ENCODE peak calls at places on chromosomes 12 and 14, in six cellular contexts. L is H9, S is IMR-90, F is mesenchymal stem cell, Q is trophoblast cell, M is H1. K is an unnamed sample.

GRCh38 chr14:83085141-83085540 is 1551.5 kb upstream of the SEL1L start:
- DNase-seq in Q (no peak), S (peak; percentile 13), L (no peak), M (no peak), F (no peak), K (no peak)

GRCh38 chr12:94641283-94641682 is 9.1 kb downstream of the TMCC3 start:
- DNase-seq in L (no peak), Q (no peak), F (no peak), S (no peak), M (no peak), K (no peak)

GRCh38 chr12:4800555-4800954 is 80.4 kb downstream of the GALNT8 start:
- DNase-seq in S (no peak), M (no peak), Q (no peak), F (no peak), L (no peak), K (no peak)

GRCh38 chr12:106415134-106415533 is 57.6 kb downstream of the POLR3B start:
- DNase-seq in Q (peak; percentile 40), F (peak; percentile 71), S (peak; percentile 91), M (no peak), L (no peak), K (no peak)

GRCh38 chr14:73462815-73463214 is 4.5 kb upstream of the NUMB start:
- DNase-seq in M (peak; percentile 1), S (no peak), F (peak; percentile 33), L (no peak), Q (no peak), K (no peak)

GRCh38 chr12:114670257-114670955 is 13.6 kb downstream of the TBX3 start:
- DNase-seq in M (no peak), L (no peak), S (no peak), F (no peak), Q (no peak), K (peak; percentile 3)

GRCh38 chr12:48004039-48004940 is at the start of gene COL2A1:
- DNase-seq in Q (peak; percentile 64), L (peak; percentile 90), F (peak; percentile 40), M (peak; percentile 88), S (peak; percentile 12), K (peak; percentile 96)

GRCh38 chr12:95118138-95118787 is 44.8 kb upstream of the NR2C1 start:
- DNase-seq in M (no peak), S (peak; percentile 89), F (peak; percentile 77), L (no peak), Q (peak; percentile 7), K (no peak)

GRCh38 chr12:120314220-120314619 is 12.1 kb downstream of the SIRT4 start:
- DNase-seq in S (no peak), Q (peak; percentile 39), M (peak; percentile 66), L (peak; percentile 80), F (no peak), K (no peak)

GRCh38 chr12:67747869-67748760 is 99.6 kb downstream of the DYRK2 start:
- DNase-seq in S (peak; percentile 72), Q (no peak), L (no peak), F (peak; percentile 49), M (no peak), K (no peak)

GRCh38 chr12:20410746-20411145 is 42.4 kb downstream of the PDE3A start:
- DNase-seq in F (no peak), M (no peak), S (no peak), L (no peak), Q (no peak), K (no peak)

GRCh38 chr12:48156648-48157015 is 683 bp downstream of the ASB8 start:
- DNase-seq in L (no peak), F (no peak), Q (no peak), S (peak; percentile 3), M (peak; percentile 47), K (no peak)

GRCh38 chr12:78208106-78208505 is 377.4 kb downstream of the NAV3 start:
- DNase-seq in M (no peak), S (peak; percentile 43), Q (no peak), F (no peak), L (no peak), K (no peak)

GRCh38 chr14:54577977-54578376 is 11.0 kb downstream of the SAMD4A start:
- DNase-seq in Q (no peak), F (peak; percentile 54), S (peak; percentile 78), M (no peak), L (no peak), K (no peak)

GRCh38 chr12:52523825-52524224 is 3.6 kb upstream of the KRT5 start:
- DNase-seq in S (no peak), L (no peak), Q (peak; percentile 81), F (no peak), M (peak; percentile 22), K (no peak)

GRCh38 chr12:51533799-51534198 is 57.2 kb upstream of the SCN8A start:
- DNase-seq in F (peak; percentile 33), M (no peak), S (peak; percentile 36), Q (no peak), L (peak; percentile 23), K (no peak)

GRCh38 chr14:21096889-21097615 is 1.4 kb downstream of the ZNF219 start:
- DNase-seq in Q (peak; percentile 24), L (no peak), F (no peak), S (no peak), M (no peak), K (no peak)

GRCh38 chr14:102775855-102776760 is 1.1 kb upstream of the TRAF3 start:
- DNase-seq in S (peak; percentile 80), L (peak; percentile 32), F (peak; percentile 78), M (no peak), Q (peak; percentile 72), K (no peak)

GRCh38 chr14:104977008-104977680 is 1.0 kb downstream of the AHNAK2 start:
- DNase-seq in S (no peak), Q (no peak), M (no peak), F (no peak), L (no peak), K (no peak)

GRCh38 chr14:76208340-76208739 is 56.6 kb downstream of the GPATCH2L start:
- DNase-seq in L (no peak), Q (no peak), F (no peak), M (no peak), S (no peak), K (no peak)

GRCh38 chr12:31966558-31967205 is 7.5 kb downstream of the RESF1 start:
- DNase-seq in S (no peak), M (no peak), F (no peak), Q (no peak), L (no peak), K (no peak)
- H2BK120ac ChIP-seq in S (no peak overlapping the region), M (no peak overlapping the region), F (no peak overlapping the region), Q (no peak overlapping the region), L (no peak overlapping the region), K (no peak overlapping the region)

DNA sequence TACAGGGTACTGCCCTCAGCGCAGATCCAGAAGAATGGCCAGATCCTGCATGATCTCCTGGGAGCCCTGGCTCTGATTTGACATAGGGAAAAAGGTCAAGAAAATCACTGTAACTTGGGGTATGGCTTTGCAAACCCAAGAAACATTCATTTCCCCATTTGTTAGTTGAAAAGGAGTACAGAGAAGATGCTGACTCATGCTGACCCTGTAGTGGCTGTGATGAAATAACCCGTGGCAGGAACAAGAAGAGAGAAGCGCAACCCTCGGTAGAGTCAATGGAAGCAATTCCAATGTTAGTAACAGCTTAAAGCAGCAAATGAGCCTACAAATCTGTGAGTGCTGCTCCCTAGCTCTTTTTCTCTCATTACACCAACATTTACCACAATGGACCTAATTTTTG is 281.6 kb upstream of the NPAS3 start:
- DNase-seq in L (no peak), Q (peak; percentile 45), S (peak; percentile 61), F (peak; percentile 88), M (no peak), K (no peak)
- H2AFZ ChIP-seq in L (no peak overlapping the region), Q (no peak overlapping the region), S (peak overlapping the region; percentile 51), F (peak overlapping the region; percentile 60), M (peak overlapping the region; percentile 95), K (peak overlapping the region; percentile 59)

GRCh38 chr14:61812347-61813100 is 50.3 kb downstream of the SNAPC1 start:
- DNase-seq in L (peak; percentile 52), Q (no peak), M (peak; percentile 67), S (no peak), F (peak; percentile 11), K (peak; percentile 32)

GRCh38 chr14:61811882-61812346 is 49.7 kb downstream of the SNAPC1 start:
- DNase-seq in S (no peak), L (no peak), M (no peak), F (no peak), Q (no peak), K (no peak)

DNA sequence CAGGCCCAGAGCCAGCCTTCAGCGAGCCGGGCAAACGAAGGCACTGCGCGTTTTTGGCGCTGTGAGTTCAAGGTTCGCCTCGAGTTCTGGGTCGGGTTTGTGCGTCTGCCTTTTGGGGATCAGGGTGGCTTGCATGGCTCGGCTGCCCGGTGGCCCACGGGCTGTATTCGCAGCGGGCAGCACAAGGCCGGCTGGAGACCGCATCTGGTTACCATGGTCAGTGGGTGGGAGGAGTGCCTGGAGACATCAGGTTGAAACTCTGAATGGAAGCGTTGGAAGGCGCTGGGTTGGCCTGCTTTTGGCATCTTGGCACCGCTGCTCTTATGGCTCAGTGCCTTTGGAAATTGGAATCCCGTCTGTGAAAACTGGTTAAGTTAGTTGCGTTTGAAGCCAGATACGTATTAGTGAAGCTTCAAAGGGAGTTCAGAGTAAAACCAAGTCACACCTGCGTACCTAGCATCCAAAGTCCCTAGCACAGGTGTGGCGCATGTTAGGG is 50.9 kb downstream of the SNAPC1 start:
- DNase-seq in S (no peak), F (no peak), M (peak; percentile 76), L (no peak), Q (no peak), K (no peak)
- H3K23ac ChIP-seq in S (no peak overlapping the region), F (no peak overlapping the region), M (no peak overlapping the region), L (no peak overlapping the region), Q (no peak overlapping the region), K (peak overlapping the region; percentile 75)

DNA sequence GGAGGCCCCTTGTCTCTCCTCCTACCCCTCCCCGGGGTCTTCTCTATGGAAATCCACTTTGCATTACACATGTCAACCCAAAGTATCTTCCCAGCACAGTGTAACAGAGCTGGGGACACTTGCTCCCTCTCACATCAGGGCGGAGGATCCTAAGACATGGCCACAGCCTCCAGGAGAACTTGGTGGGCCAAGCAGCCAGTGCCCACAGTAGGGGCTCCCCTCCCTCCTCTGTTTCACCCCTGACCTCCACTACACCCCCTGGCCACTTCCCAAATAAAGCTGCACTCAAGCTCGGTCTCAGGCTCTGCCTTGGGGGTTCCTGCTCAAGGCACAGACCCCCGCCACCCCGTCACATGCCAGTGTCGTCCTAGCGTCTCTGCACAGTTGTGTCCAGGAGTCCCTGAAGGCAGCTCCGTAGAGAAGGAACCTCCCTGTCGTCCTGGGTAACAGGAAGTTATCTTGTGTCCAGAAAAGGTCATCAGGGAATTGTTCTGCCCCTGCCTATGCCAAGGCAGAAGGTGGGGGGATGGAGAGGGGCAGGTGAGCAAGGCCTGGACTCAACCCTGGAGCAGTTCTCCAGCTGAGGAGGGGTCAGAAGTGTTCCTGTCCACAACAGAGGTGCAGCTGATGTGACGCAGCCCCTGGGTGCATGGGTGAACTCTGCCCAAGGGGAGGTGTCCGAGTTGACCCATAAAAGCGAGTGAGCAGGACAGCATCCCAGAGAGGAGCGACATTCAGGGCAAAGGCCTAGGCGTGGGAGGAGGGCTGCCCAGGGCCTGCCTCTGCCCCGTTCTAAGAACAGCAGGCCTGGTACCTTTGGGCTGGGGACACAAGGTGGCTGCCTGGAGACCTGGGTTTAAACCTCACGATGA is 25.5 kb downstream of the DIO3 start:
- DNase-seq in M (no peak), L (no peak), S (no peak), F (no peak), Q (no peak), K (no peak)
- H2BK120ac ChIP-seq in M (no peak overlapping the region), L (no peak overlapping the region), S (no peak overlapping the region), F (no peak overlapping the region), Q (no peak overlapping the region), K (no peak overlapping the region)

GRCh38 chr12:108311605-108312004 is 27.5 kb downstream of the CMKLR1 start:
- DNase-seq in S (no peak), Q (no peak), L (no peak), F (no peak), M (no peak), K (no peak)
- H2AFZ ChIP-seq in S (no peak overlapping the region), Q (no peak overlapping the region), L (no peak overlapping the region), F (no peak overlapping the region), M (no peak overlapping the region), K (no peak overlapping the region)

GRCh38 chr14:37253905-37254304 is 56.2 kb downstream of the MIPOL1 start:
- DNase-seq in S (peak; percentile 73), Q (no peak), F (peak; percentile 49), L (no peak), M (no peak), K (no peak)
- H3K23ac ChIP-seq in S (no peak overlapping the region), Q (no peak overlapping the region), F (no peak overlapping the region), L (no peak overlapping the region), M (no peak overlapping the region), K (no peak overlapping the region)

K was measured in neuronal stem cell.